ENCODE peak calls at places on chromosomes 2 and 18, in four cellular contexts. L, V, Z and O are unnamed samples.

GRCh38 chr2:103009861-103010260 is 248.0 kb downstream of the TMEM182 start:
- DNase-seq in L (no peak), V (no peak), Z (no peak), O (no peak)

GRCh38 chr2:96591054-96591453 is 47.1 kb downstream of the KANSL3 start:
- DNase-seq in L (no peak), V (no peak), Z (no peak), O (no peak)

GRCh38 chr2:120205901-120206581 is 17.2 kb downstream of the TMEM185B start:
- DNase-seq in L (peak; percentile 62), V (no peak), Z (no peak), O (peak; percentile 93)

GRCh38 chr2:202822411-202822810 is 49.2 kb downstream of the ICA1L start:
- DNase-seq in L (no peak), V (no peak), Z (no peak), O (no peak)

GRCh38 chr18:59870623-59871130 is 29.1 kb upstream of the PMAIP1 start:
- DNase-seq in L (no peak), V (no peak), Z (no peak), O (no peak)

GRCh38 chr2:220134756-220135534 is 507.5 kb downstream of the SLC4A3 start:
- DNase-seq in L (no peak), V (no peak), Z (no peak), O (peak; percentile 10)

GRCh38 chr2:120267348-120267747 is 14.7 kb downstream of the RALB start:
- DNase-seq in L (no peak), V (no peak), Z (no peak), O (no peak)

GRCh38 chr2:223203971-223204370 is 152.0 kb downstream of the KCNE4 start:
- DNase-seq in L (no peak), V (no peak), Z (no peak), O (no peak)

GRCh38 chr2:120338015-120338414 is 7.9 kb upstream of the INHBB start:
- DNase-seq in L (no peak), V (no peak), Z (no peak), O (no peak)

GRCh38 chr2:50606860-50607259 is 425.1 kb downstream of the NRXN1 start:
- DNase-seq in L (no peak), V (no peak), Z (no peak), O (no peak)

GRCh38 chr2:170155022-170155722 is 22.8 kb upstream of the MYO3B start:
- DNase-seq in L (peak; percentile 65), V (no peak), Z (no peak), O (no peak)

GRCh38 chr18:79548077-79548450 is 131.5 kb upstream of the CTDP1 start:
- DNase-seq in L (no peak), V (no peak), Z (no peak), O (no peak)

GRCh38 chr2:239399404-239399999 is 1.3 kb downstream of the HDAC4 start:
- DNase-seq in L (no peak), V (no peak), Z (peak; percentile 75), O (no peak)

GRCh38 chr2:68463287-68463877 is 3.7 kb downstream of the FBXO48 start:
- DNase-seq in L (peak; percentile 32), V (no peak), Z (peak; percentile 68), O (no peak)

GRCh38 chr2:56369316-56369715 is 185.5 kb downstream of the CCDC85A start:
- DNase-seq in L (no peak), V (no peak), Z (no peak), O (no peak)

GRCh38 chr2:113080134-113080533 is 12.4 kb downstream of the IL1F10 start:
- DNase-seq in L (peak; percentile 60), V (no peak), Z (peak; percentile 40), O (peak; percentile 23)

GRCh38 chr2:138201326-138201725 is 237.1 kb downstream of the HNMT start:
- DNase-seq in L (no peak), V (no peak), Z (no peak), O (no peak)

GRCh38 chr2:3117650-3118216 is 259.9 kb downstream of the EIPR1 start:
- DNase-seq in L (no peak), V (no peak), Z (no peak), O (peak; percentile 41)

GRCh38 chr2:109459485-109459884 is 154.3 kb downstream of the SEPTIN10 start:
- DNase-seq in L (no peak), V (no peak), Z (no peak), O (no peak)

GRCh38 chr2:71672011-71672639 is 218.8 kb downstream of the DYSF start:
- DNase-seq in L (no peak), V (no peak), Z (peak; percentile 18), O (no peak)

GRCh38 chr2:24327988-24328387 is 32.3 kb downstream of the ITSN2 start:
- DNase-seq in L (no peak), V (no peak), Z (no peak), O (no peak)

GRCh38 chr2:214837466-214837865 is 28.0 kb upstream of the BARD1 start:
- DNase-seq in L (no peak), V (no peak), Z (no peak), O (no peak)

GRCh38 chr2:221343524-221343923 is 228.6 kb downstream of the EPHA4 start:
- DNase-seq in L (no peak), V (no peak), Z (no peak), O (no peak)

GRCh38 chr2:236687296-236687955 is 117.8 kb downstream of the ACKR3 start:
- DNase-seq in L (no peak), V (no peak), Z (no peak), O (no peak)

GRCh38 chr2:19346983-19347618 is 11.3 kb downstream of the OSR1 start:
- DNase-seq in L (no peak), V (no peak), Z (no peak), O (no peak)

GRCh38 chr2:148876589-148877402 is 1.8 kb downstream of the KIF5C start:
- DNase-seq in L (no peak), V (no peak), Z (peak; percentile 65), O (peak; percentile 77)

GRCh38 chr18:63963610-63964256 is 6.1 kb upstream of the SERPINB8 start:
- DNase-seq in L (no peak), V (no peak), Z (peak; percentile 55), O (no peak)

GRCh38 chr18:70398076-70398475 is 109.2 kb downstream of the SOCS6 start:
- DNase-seq in L (no peak), V (no peak), Z (no peak), O (no peak)

GRCh38 chr2:122319551-122320132 is 564.2 kb downstream of the TSN start:
- DNase-seq in L (no peak), V (no peak), Z (no peak), O (no peak)

GRCh38 chr2:17719562-17720371 is 33.8 kb downstream of the SMC6 start:
- DNase-seq in L (peak; percentile 27), V (no peak), Z (no peak), O (no peak)

GRCh38 chr2:231133365-231134114 is 8.7 kb upstream of the HTR2B start:
- DNase-seq in L (no peak), V (no peak), Z (peak; percentile 27), O (no peak)

GRCh38 chr18:47775961-47776360 is 154.5 kb downstream of the SMAD2 start:
- DNase-seq in L (no peak), V (no peak), Z (peak; percentile 32), O (no peak)

GRCh38 chr18:77124452-77124922 is 8.1 kb downstream of the MBP start:
- DNase-seq in L (no peak), V (peak; percentile 69), Z (no peak), O (no peak)

GRCh38 chr18:8084160-8084559 is 517.0 kb downstream of the PTPRM start:
- DNase-seq in L (peak; percentile 39), V (no peak), Z (peak; percentile 28), O (peak; percentile 55)

GRCh38 chr2:145022671-145023330 is 502.9 kb upstream of the ZEB2 start:
- DNase-seq in L (no peak), V (no peak), Z (no peak), O (no peak)

GRCh38 chr18:23805898-23806297 is 116.6 kb downstream of the LAMA3 start:
- DNase-seq in L (no peak), V (no peak), Z (no peak), O (no peak)

GRCh38 chr2:178117725-178118124 is 5.5 kb downstream of the RBM45 start:
- DNase-seq in L (no peak), V (no peak), Z (no peak), O (no peak)
- H2AFZ ChIP-seq in L (no peak overlapping the region), V (no peak overlapping the region), Z (no peak overlapping the region), O (no peak overlapping the region)

DNA sequence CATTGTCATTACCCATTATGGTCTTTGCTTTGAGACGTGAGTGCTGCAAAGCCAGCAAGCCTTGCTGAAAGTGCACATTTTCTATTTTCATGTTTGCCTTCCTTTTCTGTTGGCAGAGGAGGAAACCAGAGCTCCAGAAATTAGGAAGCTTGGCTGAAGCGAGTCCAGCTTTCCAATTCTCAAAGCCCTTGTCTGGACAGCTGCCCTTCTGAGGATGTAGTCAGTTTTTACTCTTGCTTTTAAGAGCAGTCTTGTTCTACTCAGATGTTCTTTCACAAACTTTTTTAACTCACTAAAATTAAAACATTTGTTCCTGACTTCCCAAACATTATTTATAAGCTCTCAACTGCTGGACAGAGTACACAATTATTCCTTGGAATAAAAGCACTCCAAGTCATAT is 93.8 kb downstream of the ICOS start:
- DNase-seq in L (no peak), V (no peak), Z (no peak), O (no peak)
- TF ChIP-seq KDM1A in L (no peak), V (no peak), Z (no peak), O (no peak)

GRCh38 chr2:115077594-115077993 is 635.2 kb downstream of the DPP10 start:
- DNase-seq in L (no peak), V (no peak), Z (no peak), O (no peak)
- H2AFZ ChIP-seq in L (no peak overlapping the region), V (no peak overlapping the region), Z (no peak overlapping the region), O (no peak overlapping the region)

GRCh38 chr2:195769975-195770374 is 112.9 kb downstream of the SLC39A10 start:
- DNase-seq in L (no peak), V (no peak), Z (no peak), O (no peak)

GRCh38 chr2:195763866-195764265 is 106.8 kb downstream of the SLC39A10 start:
- DNase-seq in L (no peak), V (no peak), Z (no peak), O (no peak)

GRCh38 chr2:195766691-195767090 is 109.7 kb downstream of the SLC39A10 start:
- DNase-seq in L (no peak), V (no peak), Z (no peak), O (no peak)

DNA sequence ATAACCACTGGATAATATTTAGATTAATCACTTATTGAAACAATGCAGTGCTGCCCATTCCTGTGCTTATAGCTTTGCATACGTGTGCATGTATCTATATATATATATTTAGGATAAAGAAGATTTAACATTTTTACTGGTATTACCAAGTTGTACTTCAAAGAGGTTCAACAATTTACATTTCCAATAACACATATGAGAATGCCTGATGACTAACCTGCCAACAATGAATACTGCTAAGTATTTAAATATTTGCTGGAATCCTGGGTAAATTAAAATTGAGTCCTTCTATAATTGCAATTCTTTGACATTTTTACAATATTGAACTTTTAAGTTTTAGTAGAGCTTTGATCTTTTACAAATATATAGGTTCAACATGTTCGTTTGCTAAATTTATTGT is 111.4 kb downstream of the SLC39A10 start:
- DNase-seq in L (no peak), V (no peak), Z (no peak), O (no peak)
- TF ChIP-seq KDM1A in L (no peak), V (no peak), Z (no peak), O (no peak)

GRCh38 chr2:184683923-184684322 is 85.6 kb downstream of the ZNF804A start:
- DNase-seq in L (no peak), V (no peak), Z (no peak), O (no peak)
- H2AFZ ChIP-seq in L (no peak overlapping the region), V (no peak overlapping the region), Z (no peak overlapping the region), O (no peak overlapping the region)

GRCh38 chr2:131431336-131431735 is 44.6 kb upstream of the TUBA3D start:
- DNase-seq in L (no peak), V (no peak), Z (no peak), O (no peak)
- TF ChIP-seq KDM1A in L (no peak), V (no peak), Z (no peak), O (no peak)

GRCh38 chr2:46256563-46257142 is 40.6 kb upstream of the EPAS1 start:
- DNase-seq in L (no peak), V (no peak), Z (no peak), O (no peak)
- H2AFZ ChIP-seq in L (peak overlapping the region; percentile 97), V (no peak overlapping the region), Z (no peak overlapping the region), O (no peak overlapping the region)